ENCODE peak calls at places on chromosomes 4 and X, in six cellular contexts. U, K, M, G, N and B are unnamed samples.
A peak's percentile ranks its signal among the peaks of the same experiment; 100 is the strongest.

GRCh38 chr4:152348670-152349069 is 187.2 kb downstream of the FBXW7 start:
- DNase-seq in G (no peak), N (no peak), U (peak; percentile 10), M (no peak), K (no peak), B (peak; percentile 41)

GRCh38 chrX:153612413-153612812 is 13.5 kb upstream of the CCNQ start:
- DNase-seq in N (no peak), K (no peak), G (no peak), M (no peak), U (no peak), B (no peak)

GRCh38 chr4:87521757-87522374 is 7.3 kb downstream of the SPARCL1 start:
- DNase-seq in U (peak; percentile 78), K (no peak), M (no peak), G (no peak), N (no peak), B (no peak)

GRCh38 chr4:41111796-41112195 is 102.5 kb downstream of the APBB2 start:
- DNase-seq in G (no peak), M (no peak), K (no peak), N (no peak), U (no peak), B (no peak)

GRCh38 chr4:83369825-83370639 is 35.4 kb upstream of the HPSE start:
- DNase-seq in K (no peak), G (no peak), M (no peak), N (no peak), U (peak; percentile 25), B (no peak)

GRCh38 chrX:69151898-69152297 is 13.4 kb downstream of the PJA1 start:
- DNase-seq in K (no peak), N (no peak), M (no peak), G (peak; percentile 34), U (no peak), B (no peak)

GRCh38 chr4:178553201-178553600 is 1111.0 kb upstream of the AGA start:
- DNase-seq in G (no peak), N (no peak), U (no peak), K (no peak), M (no peak), B (no peak)

GRCh38 chr4:76301068-76301774 is 5.3 kb upstream of the STBD1 start:
- DNase-seq in G (no peak), N (no peak), U (peak; percentile 91), K (no peak), M (no peak), B (no peak)

GRCh38 chr4:147104768-147105167 is 159.1 kb upstream of the TTC29 start:
- DNase-seq in U (no peak), K (no peak), M (no peak), N (no peak), G (no peak), B (no peak)